ENCODE peak calls at places on chromosomes 11 and 22, in eight cellular contexts. L is neural progenitor cell, I is heart right ventricle, U is brain microvascular endothelial cell, T is thoracic aorta, Z is upper lobe of right lung, F is GM23248, P is SJSA1. K is an unnamed sample.

GRCh38 chr11:2583605-2583958 is 116.2 kb downstream of the KCNQ1OT1 start:
- DNase-seq in I (no peak), T (no peak), U (no peak), Z (no peak), F (no peak), P (no peak), L (no peak), K (no peak)

GRCh38 chr11:1308745-1309497 is 511 bp downstream of the TOLLIP start:
- DNase-seq in T (no peak), P (peak), U (no peak), L (no peak), Z (no peak), I (no peak), F (peak), K (no peak)

GRCh38 chr11:11860103-11860979 is 18.6 kb downstream of the USP47 start:
- DNase-seq in F (peak), I (no peak), T (no peak), U (no peak), P (peak), L (no peak), Z (no peak), K (no peak)

GRCh38 chr11:2309251-2310072 is 7.6 kb downstream of the TSPAN32 start:
- DNase-seq in I (no peak), U (no peak), L (no peak), P (no peak), T (no peak), Z (peak), F (no peak), K (no peak)

GRCh38 chr11:103806130-103806900 is 230.1 kb upstream of the DDI1 start:
- DNase-seq in I (no peak), F (peak), T (peak), Z (no peak), U (peak), P (peak), L (no peak), K (no peak)

GRCh38 chr22:25410849-25411248 is 153.6 kb upstream of the GRK3 start:
- DNase-seq in L (no peak), I (no peak), F (no peak), Z (no peak), T (no peak), P (no peak), U (no peak), K (no peak)

GRCh38 chr11:106426696-106427095 is 349.2 kb downstream of the AASDHPPT start:
- DNase-seq in F (no peak), U (no peak), I (no peak), Z (no peak), L (no peak), T (no peak), P (no peak), K (no peak)

GRCh38 chr11:74072721-74073120 is 63.8 kb upstream of the UCP3 start:
- DNase-seq in F (no peak), P (no peak), Z (no peak), L (no peak), U (no peak), T (no peak), I (no peak), K (no peak)

GRCh38 chr11:32003335-32003734 is 87.5 kb upstream of the RCN1 start:
- DNase-seq in U (no peak), T (no peak), Z (no peak), F (no peak), I (no peak), P (no peak), L (no peak), K (no peak)

GRCh38 chr11:28951191-28951590 is 843.0 kb downstream of the METTL15 start:
- DNase-seq in T (no peak), U (no peak), L (no peak), I (no peak), F (no peak), P (no peak), Z (no peak), K (no peak)

GRCh38 chr11:9992306-9992705 is 301.7 kb downstream of the SBF2 start:
- DNase-seq in Z (no peak), F (peak), P (no peak), L (no peak), I (no peak), T (no peak), U (peak), K (no peak)

GRCh38 chr11:78841451-78842060 is 266.9 kb upstream of the NARS2 start:
- DNase-seq in P (no peak), L (no peak), T (no peak), F (peak), I (no peak), U (no peak), Z (no peak), K (no peak)

GRCh38 chr11:129458756-129459535 is 83.3 kb downstream of the BARX2 start:
- DNase-seq in L (no peak), I (no peak), T (no peak), F (no peak), P (no peak), U (no peak), Z (no peak), K (no peak)

GRCh38 chr11:38824573-38824972 is 2226.5 kb upstream of the RAG2 start:
- DNase-seq in F (peak), T (no peak), L (peak), I (no peak), U (no peak), P (no peak), Z (no peak), K (no peak)

GRCh38 chr11:19646921-19647320 is 65.7 kb upstream of the NAV2 start:
- DNase-seq in F (peak), T (no peak), Z (no peak), L (no peak), I (no peak), P (peak), U (peak), K (no peak)

GRCh38 chr11:126419801-126420729 is 64.6 kb downstream of the ST3GAL4 start:
- DNase-seq in P (peak), F (no peak), T (no peak), L (no peak), Z (no peak), U (peak), I (no peak), K (no peak)

GRCh38 chr11:77381749-77382693 is 80.5 kb upstream of the GDPD4 start:
- DNase-seq in T (no peak), L (no peak), U (no peak), Z (no peak), F (peak), P (no peak), I (no peak), K (no peak)

GRCh38 chr22:38110008-38110862 is at the start of gene BAIAP2L2:
- DNase-seq in F (no peak), U (no peak), Z (no peak), I (no peak), L (no peak), T (no peak), P (no peak), K (no peak)

GRCh38 chr11:119065369-119065768 is 2.2 kb upstream of the VPS11 start:
- DNase-seq in Z (no peak), L (peak), U (peak), I (no peak), F (peak), P (no peak), T (no peak), K (no peak)

GRCh38 chr22:22616636-22617035 is 27.8 kb upstream of the GGTLC2 start:
- DNase-seq in T (no peak), I (no peak), P (no peak), F (no peak), Z (no peak), L (no peak), U (no peak), K (no peak)

GRCh38 chr11:110524227-110524626 is 94.5 kb downstream of the FDX1 start:
- DNase-seq in F (peak), T (no peak), U (peak), I (no peak), P (peak), L (no peak), Z (no peak), K (no peak)

GRCh38 chr11:1934326-1935155 is 12.6 kb upstream of the MRPL23 start:
- DNase-seq in P (no peak), U (no peak), I (no peak), Z (no peak), L (no peak), T (no peak), F (no peak), K (no peak)

GRCh38 chr11:62552465-62552782 is 5.8 kb upstream of the AHNAK start:
- DNase-seq in L (peak), U (no peak), P (no peak), F (peak), Z (no peak), T (no peak), I (no peak), K (no peak)

GRCh38 chr22:46466255-46466676 is 71.2 kb downstream of the CELSR1 start:
- DNase-seq in I (no peak), F (no peak), P (no peak), U (no peak), Z (peak), T (no peak), L (no peak), K (no peak)

GRCh38 chr11:128830836-128831780 is 36.0 kb downstream of the KCNJ1 start:
- DNase-seq in I (peak), T (no peak), Z (peak), L (peak), U (peak), F (peak), P (peak), K (peak)

GRCh38 chr22:48263431-48263765 is 1500.9 kb downstream of the TBC1D22A start:
- DNase-seq in I (no peak), L (no peak), U (no peak), Z (no peak), T (no peak), P (no peak), F (no peak), K (no peak)

GRCh38 chr11:35030716-35031213 is 108.2 kb upstream of the CD44 start:
- DNase-seq in I (peak), P (peak), T (peak), F (peak), L (no peak), U (peak), Z (no peak), K (peak)

GRCh38 chr11:134512791-134513538 is 100.9 kb upstream of the B3GAT1 start:
- DNase-seq in U (no peak), I (no peak), Z (peak), L (no peak), P (no peak), T (no peak), F (no peak), K (no peak)

GRCh38 chr11:30553521-30554110 is 32.5 kb downstream of the MPPED2 start:
- DNase-seq in F (no peak), Z (no peak), U (no peak), T (no peak), I (no peak), P (no peak), L (no peak), K (no peak)

GRCh38 chr11:94568200-94568599 is 1.0 kb downstream of the PIWIL4 start:
- DNase-seq in P (no peak), I (no peak), F (no peak), T (no peak), U (no peak), Z (no peak), L (no peak), K (no peak)

GRCh38 chr22:40190501-40190900 is 12.8 kb downstream of the TNRC6B start:
- DNase-seq in I (peak), P (no peak), U (no peak), Z (no peak), F (no peak), L (no peak), T (no peak), K (no peak)

GRCh38 chr22:39250838-39251237 is 6.1 kb upstream of the PDGFB start:
- DNase-seq in Z (no peak), T (no peak), I (no peak), P (no peak), U (no peak), F (no peak), L (no peak), K (no peak)

GRCh38 chr22:25404556-25404922 is 159.9 kb upstream of the GRK3 start:
- DNase-seq in T (no peak), P (no peak), F (peak), I (peak), L (peak), Z (no peak), U (no peak), K (no peak)

GRCh38 chr22:46024136-46024840 is 47.3 kb upstream of the WNT7B start:
- DNase-seq in I (no peak), U (no peak), P (no peak), L (no peak), F (no peak), Z (no peak), T (no peak), K (no peak)

GRCh38 chr11:44855138-44855849 is 95.4 kb downstream of the TP53I11 start:
- DNase-seq in P (no peak), I (no peak), L (no peak), Z (no peak), T (no peak), F (peak), U (no peak), K (no peak)
- H3K27ac ChIP-seq in P (no peak), I (no peak), L (no peak), Z (no peak), T (no peak), F (peak), U (no peak), K (peak)

GRCh38 chr22:36430863-36431262 is 43.1 kb upstream of the MYH9 start:
- DNase-seq in P (no peak), I (no peak), F (peak), U (peak), L (no peak), T (no peak), Z (no peak), K (no peak)

GRCh38 chr22:36435516-36436415 is 45.7 kb downstream of the TXN2 start:
- DNase-seq in L (peak), Z (no peak), U (no peak), P (no peak), T (no peak), F (no peak), I (no peak), K (no peak)

GRCh38 chr22:36431977-36432376 is 44.2 kb upstream of the MYH9 start:
- DNase-seq in U (no peak), L (no peak), Z (no peak), I (no peak), P (no peak), F (no peak), T (no peak), K (no peak)

GRCh38 chr22:36432592-36433317 is 45.0 kb upstream of the MYH9 start:
- DNase-seq in Z (no peak), T (no peak), U (peak), P (peak), F (no peak), I (no peak), L (no peak), K (no peak)

DNA sequence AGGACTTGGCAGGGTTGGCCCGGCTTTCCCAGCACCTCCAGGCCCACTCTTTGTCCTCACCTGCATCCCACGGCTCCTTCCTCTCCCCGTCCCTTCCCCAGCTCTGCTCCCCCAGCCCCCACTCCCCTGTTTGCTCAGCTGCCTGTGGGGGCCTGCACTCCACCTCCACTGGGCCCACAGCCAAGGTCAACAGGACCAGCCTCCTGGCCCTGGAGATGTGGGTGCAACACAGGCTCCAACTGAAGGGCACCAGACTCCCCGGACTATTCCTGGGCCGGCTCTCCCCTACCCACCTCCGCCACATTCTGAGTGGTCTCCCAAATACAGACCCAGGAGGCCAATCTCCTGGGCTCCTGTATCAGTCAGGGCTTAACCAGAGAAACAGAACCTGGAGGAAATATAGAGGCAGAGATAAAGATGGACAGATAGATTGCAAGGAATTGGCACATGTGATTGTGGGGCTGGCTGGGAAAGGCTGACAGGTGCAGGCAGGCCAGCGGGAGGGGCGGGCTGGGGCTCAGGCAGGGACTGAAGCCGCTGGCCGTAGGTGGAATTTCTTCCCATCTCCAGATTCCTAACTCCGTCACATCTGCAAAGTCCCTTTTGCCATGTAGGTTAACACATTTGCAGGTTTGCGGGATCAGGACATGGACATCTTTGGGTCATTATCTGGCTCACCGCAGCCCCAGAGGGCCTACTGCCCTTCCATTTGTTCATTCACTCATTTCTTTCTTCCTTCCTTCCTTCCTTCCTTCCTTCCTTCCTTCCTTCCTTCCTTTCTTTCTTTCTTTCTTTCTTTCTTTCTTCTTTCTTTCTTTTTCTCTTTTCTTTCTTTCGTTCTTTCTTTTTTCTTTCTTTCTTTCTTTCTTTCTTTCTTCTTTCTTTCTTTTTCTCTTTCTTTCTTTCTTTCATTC is 45.8 kb upstream of the MYH9 start:
- DNase-seq in F (no peak), I (no peak), P (no peak), Z (peak), U (no peak), T (no peak), L (no peak), K (no peak)
- H3K27ac ChIP-seq in F (no peak), I (no peak), P (no peak), Z (peak), U (peak), T (no peak), L (no peak), K (peak)

DNA sequence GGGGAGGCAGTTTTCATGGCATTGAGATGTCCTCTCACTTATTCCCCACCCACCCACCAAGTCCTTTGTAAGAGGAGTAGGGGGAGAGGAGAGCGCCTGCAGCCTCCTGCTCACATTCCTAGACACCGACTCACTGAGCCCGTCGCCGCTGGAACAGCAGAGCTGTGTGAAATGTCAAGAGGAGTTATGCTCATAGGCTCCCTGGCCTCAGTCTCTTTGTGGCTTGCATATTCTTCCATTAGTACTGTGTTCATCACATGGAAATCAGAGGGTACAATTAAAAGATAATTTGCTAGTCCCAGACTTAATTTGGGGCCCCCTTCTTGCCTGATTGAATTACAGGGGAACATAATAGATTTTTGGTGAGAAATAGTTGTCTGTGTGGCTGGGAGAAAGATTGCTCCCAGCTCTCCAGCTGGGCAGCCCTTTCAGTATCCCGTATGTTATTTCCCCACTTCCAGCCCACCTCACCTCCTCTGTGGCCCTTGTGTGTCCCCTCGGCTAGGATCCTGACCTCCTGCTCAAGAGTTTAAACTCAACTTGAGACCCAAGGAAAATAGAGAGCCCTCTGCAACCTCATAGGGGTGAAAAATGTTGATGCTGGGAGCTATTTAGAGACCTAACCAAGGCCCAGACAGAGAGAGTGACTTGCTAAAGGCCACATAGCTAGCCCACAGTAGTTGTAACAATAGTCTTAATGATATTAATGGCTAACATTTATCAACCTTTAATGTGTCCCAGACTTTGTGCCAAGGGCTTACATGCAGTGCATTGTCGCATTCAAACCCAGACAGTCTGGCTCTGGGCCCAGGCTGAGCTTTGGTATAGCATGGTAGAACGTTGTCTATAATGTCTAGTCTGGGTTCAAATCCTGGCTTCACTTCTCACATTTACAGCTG is 32.2 kb downstream of the LIMK2 start:
- DNase-seq in Z (no peak), I (no peak), U (peak), T (no peak), F (peak), L (peak), P (peak), K (no peak)
- H3K27ac ChIP-seq in Z (peak), I (no peak), U (peak), T (peak), F (peak), L (no peak), P (peak), K (peak)

GRCh38 chr11:113118104-113118503 is 156.9 kb downstream of the NCAM1 start:
- DNase-seq in U (no peak), I (no peak), F (no peak), Z (no peak), L (no peak), T (no peak), P (no peak), K (no peak)
- H3K27ac ChIP-seq in U (no peak), I (no peak), F (no peak), Z (no peak), L (no peak), T (peak), P (no peak), K (no peak)

GRCh38 chr22:50622723-50623327 is 5.1 kb downstream of the ARSA start:
- DNase-seq in I (no peak), T (no peak), Z (no peak), F (no peak), U (no peak), L (no peak), P (no peak), K (no peak)

GRCh38 chr22:50620861-50621490 is 7.0 kb downstream of the ARSA start:
- DNase-seq in F (peak), T (no peak), U (no peak), Z (peak), P (no peak), L (no peak), I (peak), K (no peak)

GRCh38 chr22:50621491-50621880 is 6.5 kb downstream of the ARSA start:
- DNase-seq in I (no peak), P (no peak), L (no peak), T (no peak), Z (peak), F (no peak), U (no peak), K (no peak)

GRCh38 chr22:50624347-50625130 is 3.4 kb downstream of the ARSA start:
- DNase-seq in F (no peak), P (no peak), L (no peak), U (no peak), T (no peak), Z (peak), I (no peak), K (no peak)

DNA sequence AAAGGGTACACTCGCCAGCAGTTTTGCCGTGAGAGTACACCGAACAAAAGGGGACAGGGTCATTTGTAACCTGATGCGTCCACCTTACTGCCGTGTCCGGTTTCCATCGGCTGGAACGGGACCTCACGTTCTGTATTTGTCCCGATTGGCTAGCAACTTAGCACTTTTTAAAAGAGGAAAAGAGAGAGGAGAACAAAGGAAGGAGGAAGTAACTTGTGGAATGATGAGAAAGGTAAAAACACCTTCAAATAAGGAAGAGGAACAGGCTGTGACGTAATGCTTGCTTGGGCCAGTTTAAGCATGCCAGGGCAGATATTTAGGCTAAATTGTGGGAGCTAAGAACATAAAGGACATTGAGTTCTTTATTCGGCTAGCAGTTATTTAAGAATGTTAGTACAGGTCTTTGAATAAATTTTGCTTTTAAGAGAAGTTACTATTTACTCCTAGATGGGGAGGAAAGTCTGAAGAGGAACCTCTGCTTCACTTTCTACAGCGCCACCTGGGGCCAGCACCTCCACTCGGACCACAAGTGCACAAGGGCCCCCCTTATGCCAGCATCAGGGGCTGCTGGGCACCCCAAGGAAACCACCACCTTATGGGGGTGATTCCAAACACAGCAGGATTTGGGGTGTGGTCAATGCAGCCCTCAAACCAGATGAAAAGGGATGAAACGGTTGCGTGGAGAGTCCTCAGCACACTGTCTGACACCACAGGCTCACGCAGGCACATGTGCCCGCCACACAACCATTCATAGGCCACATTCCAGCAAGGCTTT is 5.8 kb downstream of the ARSA start:
- DNase-seq in F (no peak), T (no peak), Z (peak), I (no peak), U (no peak), P (no peak), L (peak), K (no peak)
- H3K27ac ChIP-seq in F (no peak), T (no peak), Z (peak), I (peak), U (no peak), P (no peak), L (no peak), K (no peak)